ENCODE peak calls at places on chromosomes 11 and 22, in nine cellular contexts. M is substantia nigra; L is aorta; B is tibial artery; H is CD4-positive, alpha-beta memory T cell; D is cardiac muscle cell; A is lung; I is lower lobe of right lung; U is SJSA1. G is an unnamed sample.
A peak's percentile ranks its signal among the peaks of the same experiment; 100 is the strongest.

GRCh38 chr11:64036081-64037026 is 623 bp downstream of the FLRT1 start:
- DNase-seq in M (peak; percentile 72), L (peak; percentile 87), B (no peak), H (no peak), D (peak; percentile 54), A (no peak), I (no peak), U (peak; percentile 71), G (no peak)

GRCh38 chr11:105553015-105553414 is 56.9 kb upstream of the GRIA4 start:
- DNase-seq in M (no peak), L (no peak), B (no peak), H (no peak), D (no peak), A (no peak), I (no peak), U (no peak), G (no peak)

GRCh38 chr11:18203723-18204122 is 31.1 kb downstream of the MRGPRX4 start:
- DNase-seq in M (no peak), L (no peak), B (no peak), H (no peak), D (peak; percentile 46), A (no peak), I (no peak), U (no peak), G (no peak)

GRCh38 chr11:33065445-33066178 is 26.2 kb downstream of the TCP11L1 start:
- DNase-seq in M (peak; percentile 52), L (peak; percentile 82), B (peak; percentile 55), H (peak; percentile 70), D (peak; percentile 79), A (peak; percentile 67), I (peak; percentile 79), U (peak; percentile 70), G (peak; percentile 74)

GRCh38 chr22:46797355-46797754 is 34.9 kb downstream of the TBC1D22A start:
- DNase-seq in M (no peak), L (peak; percentile 72), B (no peak), H (no peak), D (peak; percentile 41), A (no peak), I (no peak), U (peak; percentile 47), G (no peak)

GRCh38 chr11:107769189-107769588 is 57.3 kb upstream of the SLN start:
- DNase-seq in M (no peak), L (no peak), B (no peak), H (no peak), D (no peak), A (no peak), I (no peak), U (peak; percentile 43), G (no peak)

GRCh38 chr22:25216230-25216629 is 3.2 kb upstream of the CRYBB2 start:
- DNase-seq in M (no peak), L (no peak), B (no peak), H (no peak), D (no peak), A (no peak), I (no peak), U (no peak), G (no peak)

GRCh38 chr11:96263361-96263763 is 79.6 kb downstream of the MAML2 start:
- DNase-seq in M (no peak), L (no peak), B (no peak), H (no peak), D (no peak), A (no peak), I (no peak), U (no peak), G (no peak)

GRCh38 chr22:37860796-37861421 is 11.7 kb downstream of the EIF3L start:
- DNase-seq in M (no peak), L (no peak), B (no peak), H (no peak), D (no peak), A (peak; percentile 75), I (no peak), U (no peak), G (no peak)

GRCh38 chr22:41361716-41362310 is 19.9 kb upstream of the TEF start:
- DNase-seq in M (no peak), L (no peak), B (no peak), H (no peak), D (no peak), A (no peak), I (no peak), U (no peak), G (no peak)

GRCh38 chr22:38712496-38713207 is 6.9 kb downstream of the GTPBP1 start:
- DNase-seq in M (no peak), L (no peak), B (no peak), H (no peak), D (peak; percentile 33), A (no peak), I (no peak), U (no peak), G (no peak)

GRCh38 chr22:45938913-45939312 is 38.0 kb downstream of the WNT7B start:
- DNase-seq in M (no peak), L (no peak), B (no peak), H (no peak), D (no peak), A (no peak), I (no peak), U (no peak), G (no peak)

GRCh38 chr11:47912843-47913437 is 64.8 kb upstream of the NUP160 start:
- DNase-seq in M (no peak), L (no peak), B (no peak), H (no peak), D (no peak), A (no peak), I (no peak), U (no peak), G (no peak)

GRCh38 chr11:75311858-75312288 is 39.6 kb downstream of the ARRB1 start:
- DNase-seq in M (peak; percentile 71), L (peak; percentile 91), B (peak; percentile 89), H (no peak), D (no peak), A (peak; percentile 48), I (no peak), U (no peak), G (peak; percentile 79)

GRCh38 chr11:78688460-78688859 is 113.8 kb upstream of the NARS2 start:
- DNase-seq in M (no peak), L (no peak), B (no peak), H (no peak), D (no peak), A (no peak), I (no peak), U (no peak), G (no peak)

DNA sequence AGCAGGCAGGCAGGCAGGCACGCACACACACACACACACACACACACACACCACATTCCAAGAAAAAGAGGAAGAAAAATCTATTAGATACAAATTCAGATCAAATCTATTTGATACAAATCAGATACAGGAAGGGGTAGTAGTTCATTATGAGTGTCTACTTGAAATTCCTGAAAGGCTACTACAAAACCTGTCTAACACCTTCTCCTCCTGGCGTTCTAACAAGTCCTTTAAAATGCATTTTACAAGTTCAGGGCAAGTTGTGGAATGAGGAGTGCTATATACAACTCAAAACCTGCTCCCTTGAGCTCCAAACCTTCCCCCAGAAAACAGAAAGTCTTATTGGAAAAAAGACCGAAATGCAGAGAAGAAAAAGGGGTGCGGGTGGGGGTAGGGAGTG is 476 bp downstream of the ARHGAP32 start:
- DNase-seq in M (no peak), L (no peak), B (no peak), H (no peak), D (no peak), A (no peak), I (no peak), U (no peak), G (no peak)
- H3K27ac ChIP-seq in M (no peak overlapping the region), L (no peak overlapping the region), B (no peak overlapping the region), H (no peak overlapping the region), D (no peak overlapping the region), A (no peak overlapping the region), I (no peak overlapping the region), U (no peak overlapping the region), G (no peak overlapping the region)

GRCh38 chr22:50537765-50538164 is 7.9 kb upstream of the KLHDC7B start:
- DNase-seq in M (no peak), L (peak; percentile 69), B (no peak), H (no peak), D (no peak), A (no peak), I (peak; percentile 30), U (no peak), G (no peak)
- H3K27ac ChIP-seq in M (peak overlapping the region; percentile 53), L (no peak overlapping the region), B (no peak overlapping the region), H (peak overlapping the region; percentile 99), D (no peak overlapping the region), A (peak overlapping the region; percentile 93), I (peak overlapping the region; percentile 97), U (no peak overlapping the region), G (no peak overlapping the region)

DNA sequence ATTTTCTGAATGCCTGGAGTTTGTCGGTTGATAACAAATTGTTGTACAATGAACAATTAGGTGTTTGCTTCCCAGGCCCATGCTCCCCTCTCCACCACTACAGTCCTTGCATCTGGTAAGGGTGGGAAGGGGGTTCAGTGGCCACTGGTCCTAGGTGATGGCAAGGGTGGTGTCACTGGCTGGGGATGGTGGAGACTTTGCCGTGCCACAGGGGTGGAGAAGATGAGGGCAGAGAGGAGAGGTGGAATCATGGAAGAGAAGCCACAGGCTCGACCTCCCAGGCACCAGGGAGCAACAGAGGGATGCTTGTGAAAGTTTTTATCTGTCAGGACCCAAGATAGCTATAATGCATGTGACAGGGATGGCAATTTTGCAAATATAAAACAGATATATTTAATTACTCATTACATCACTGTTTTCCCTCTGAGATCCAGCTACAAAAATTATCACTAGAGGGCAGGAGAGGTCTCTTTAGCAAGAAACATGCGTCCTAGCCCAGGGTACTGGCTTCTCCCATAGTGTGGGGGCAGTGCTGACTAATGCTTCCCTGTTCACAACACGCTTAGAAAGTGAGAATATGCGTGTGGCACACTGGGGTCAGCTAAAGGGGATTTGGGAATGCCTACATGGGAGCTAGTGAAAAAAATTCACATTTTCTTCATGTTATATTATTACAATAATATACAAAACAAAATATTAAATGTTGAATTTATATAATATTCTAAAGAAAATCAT is 49.0 kb upstream of the AMPD3 start:
- DNase-seq in M (peak; percentile 65), L (peak; percentile 81), B (peak; percentile 80), H (peak; percentile 49), D (peak; percentile 89), A (peak; percentile 69), I (peak; percentile 57), U (peak; percentile 85), G (peak; percentile 84)
- H3K27ac ChIP-seq in M (no peak overlapping the region), L (no peak overlapping the region), B (no peak overlapping the region), H (no peak overlapping the region), D (no peak overlapping the region), A (no peak overlapping the region), I (no peak overlapping the region), U (no peak overlapping the region), G (no peak overlapping the region)

GRCh38 chr11:125441648-125442410 is 54.2 kb downstream of the FEZ1 start:
- DNase-seq in M (peak; percentile 22), L (no peak), B (no peak), H (no peak), D (no peak), A (no peak), I (no peak), U (no peak), G (no peak)

GRCh38 chr11:125446279-125446678 is 49.8 kb downstream of the FEZ1 start:
- DNase-seq in M (no peak), L (no peak), B (no peak), H (no peak), D (no peak), A (no peak), I (no peak), U (no peak), G (no peak)

GRCh38 chr11:125442946-125443345 is 53.1 kb downstream of the FEZ1 start:
- DNase-seq in M (no peak), L (no peak), B (no peak), H (no peak), D (no peak), A (no peak), I (no peak), U (no peak), G (no peak)

GRCh38 chr11:125445731-125446130 is 50.3 kb downstream of the FEZ1 start:
- DNase-seq in M (no peak), L (no peak), B (no peak), H (no peak), D (no peak), A (no peak), I (no peak), U (no peak), G (no peak)

GRCh38 chr11:125443767-125444311 is 52.2 kb downstream of the FEZ1 start:
- DNase-seq in M (no peak), L (no peak), B (no peak), H (no peak), D (peak; percentile 63), A (no peak), I (no peak), U (no peak), G (no peak)
- H3K27ac ChIP-seq in M (peak overlapping the region; percentile 64), L (no peak overlapping the region), B (no peak overlapping the region), H (no peak overlapping the region), D (peak overlapping the region; percentile 85), A (no peak overlapping the region), I (no peak overlapping the region), U (no peak overlapping the region), G (no peak overlapping the region)

G was measured in testis.